ENCODE peak calls at places on chromosomes 12 and 14, in ten cellular contexts. N is HCEC 1CT; K is pancreas; O is B cell; W is naive thymus-derived CD8-positive, alpha-beta T cell; S is T-helper 1 cell; M is stimulated activated naive CD8-positive, alpha-beta T cell treated with anti-CD3 and anti-CD28 coated beads, Interleukin-15, Interleukin-2, amounts not matched to agents 100 U/mL and 50 U/mL, for 24 hours; Z is brain microvascular endothelial cell; X is astrocyte of the cerebellum; R is neural crest cell. A is an unnamed sample.

GRCh38 chr12:27705263-27705662 is 5.4 kb upstream of the MRPS35 start:
- DNase-seq in N (no peak), K (no peak), O (no peak), W (no peak), S (no peak), M (no peak), Z (no peak), X (no peak), R (no peak), A (no peak)

GRCh38 chr14:34741840-34742239 is 27.4 kb upstream of the CFL2 start:
- DNase-seq in N (no peak), K (no peak), O (no peak), W (no peak), S (no peak), M (no peak), Z (no peak), X (no peak), R (no peak), A (no peak)

GRCh38 chr14:74941676-74942097 is 13.7 kb downstream of the PGF start:
- DNase-seq in N (no peak), K (peak; percentile 14), O (no peak), W (peak; percentile 11), S (peak; percentile 30), M (peak; percentile 72), Z (peak; percentile 52), X (no peak), R (no peak), A (peak; percentile 32)

GRCh38 chr12:31362759-31363415 is 36.9 kb upstream of the SINHCAF start:
- DNase-seq in N (no peak), K (no peak), O (no peak), W (no peak), S (no peak), M (peak; percentile 39), Z (no peak), X (no peak), R (no peak), A (peak; percentile 87)

GRCh38 chr12:22709292-22709691 is 84.3 kb downstream of the ETNK1 start:
- DNase-seq in N (peak; percentile 34), K (no peak), O (no peak), W (no peak), S (no peak), M (no peak), Z (no peak), X (peak; percentile 29), R (no peak), A (no peak)

GRCh38 chr12:113397497-113398197 is 6.0 kb downstream of the SDS start:
- DNase-seq in N (no peak), K (no peak), O (no peak), W (no peak), S (no peak), M (no peak), Z (no peak), X (no peak), R (no peak), A (no peak)

GRCh38 chr12:72388322-72388721 is 116.2 kb downstream of the TRHDE start:
- DNase-seq in N (no peak), K (no peak), O (no peak), W (no peak), S (no peak), M (no peak), Z (no peak), X (no peak), R (no peak), A (no peak)

GRCh38 chr14:84028205-84028604 is 1501.7 kb upstream of the FLRT2 start:
- DNase-seq in N (no peak), K (no peak), O (no peak), W (no peak), S (no peak), M (no peak), Z (no peak), X (no peak), R (no peak), A (no peak)

GRCh38 chr12:56644654-56645053 is 1.1 kb downstream of the ATP5F1B start:
- DNase-seq in N (no peak), K (no peak), O (no peak), W (no peak), S (no peak), M (no peak), Z (no peak), X (no peak), R (no peak), A (no peak)

GRCh38 chr14:104294628-104294982 is 156.2 kb downstream of the KIF26A start:
- DNase-seq in N (no peak), K (no peak), O (no peak), W (no peak), S (no peak), M (no peak), Z (no peak), X (no peak), R (no peak), A (no peak)

GRCh38 chr14:58430156-58430555 is 2.6 kb downstream of the KIAA0586 start:
- DNase-seq in N (peak; percentile 35), K (no peak), O (no peak), W (no peak), S (no peak), M (no peak), Z (peak; percentile 81), X (no peak), R (no peak), A (no peak)

GRCh38 chr12:105355752-105356151 is 25.3 kb downstream of the C12orf75 start:
- DNase-seq in N (peak; percentile 76), K (no peak), O (no peak), W (no peak), S (no peak), M (no peak), Z (peak; percentile 21), X (peak; percentile 27), R (no peak), A (no peak)

GRCh38 chr12:32397703-32398102 is 1.7 kb upstream of the FGD4 start:
- DNase-seq in N (no peak), K (no peak), O (no peak), W (no peak), S (no peak), M (no peak), Z (no peak), X (no peak), R (no peak), A (no peak)

GRCh38 chr12:49389092-49389703 is 21.9 kb downstream of the SPATS2 start:
- DNase-seq in N (no peak), K (no peak), O (peak; percentile 58), W (peak; percentile 40), S (peak; percentile 42), M (peak; percentile 70), Z (no peak), X (no peak), R (no peak), A (no peak)

GRCh38 chr12:52631676-52632459 is 13.5 kb upstream of the KRT73 start:
- DNase-seq in N (no peak), K (no peak), O (no peak), W (no peak), S (no peak), M (no peak), Z (no peak), X (no peak), R (no peak), A (no peak)

GRCh38 chr12:5027436-5027835 is 16.2 kb upstream of the KCNA5 start:
- DNase-seq in N (no peak), K (no peak), O (no peak), W (no peak), S (no peak), M (no peak), Z (no peak), X (no peak), R (no peak), A (no peak)

GRCh38 chr14:75934998-75935628 is 46.7 kb downstream of the TGFB3 start:
- DNase-seq in N (no peak), K (no peak), O (no peak), W (no peak), S (no peak), M (no peak), Z (no peak), X (no peak), R (no peak), A (no peak)

GRCh38 chr12:10562306-10562933 is 51.0 kb downstream of the MAGOHB start:
- DNase-seq in N (peak; percentile 35), K (no peak), O (peak; percentile 46), W (no peak), S (no peak), M (no peak), Z (peak; percentile 38), X (peak; percentile 51), R (peak; percentile 9), A (no peak)

GRCh38 chr12:26833692-26834168 is 736 bp upstream of the ITPR2 start:
- DNase-seq in N (peak; percentile 55), K (peak; percentile 76), O (peak; percentile 67), W (peak; percentile 12), S (peak; percentile 8), M (peak; percentile 52), Z (no peak), X (no peak), R (peak; percentile 13), A (no peak)

GRCh38 chr14:63249112-63249511 is 44.9 kb downstream of the RHOJ start:
- DNase-seq in N (no peak), K (no peak), O (no peak), W (no peak), S (no peak), M (no peak), Z (no peak), X (peak; percentile 53), R (no peak), A (no peak)